ENCODE peak calls at places on chromosomes 11 and 22, in nine cellular contexts. One of them, this sample, is unnamed.

GRCh38 chr11:44326615-44327475 is 16.9 kb upstream of the ALX4 start:
- DNase-seq in OCI-LY7: no peak
- DNase-seq in right lobe of liver: no peak
- DNase-seq in mucosa of descending colon: no peak
- DNase-seq in IMR-90: no peak
- DNase-seq in fibroblast of the aortic adventitia: no peak
- DNase-seq in dorsolateral prefrontal cortex: no peak
- DNase-seq in mammary epithelial cell: no peak
- DNase-seq in cardiac muscle cell: no peak
- DNase-seq in this sample: no peak

GRCh38 chr11:74687237-74688005 is 43.8 kb downstream of the CHRDL2 start:
- DNase-seq in OCI-LY7: no peak
- DNase-seq in right lobe of liver: no peak
- DNase-seq in mucosa of descending colon: peak
- DNase-seq in IMR-90: peak
- DNase-seq in fibroblast of the aortic adventitia: peak
- DNase-seq in dorsolateral prefrontal cortex: no peak
- DNase-seq in mammary epithelial cell: no peak
- DNase-seq in cardiac muscle cell: no peak
- DNase-seq in this sample: no peak

GRCh38 chr11:12674936-12675696 is 895 bp downstream of the TEAD1 start:
- DNase-seq in OCI-LY7: peak
- DNase-seq in right lobe of liver: peak
- DNase-seq in mucosa of descending colon: peak
- DNase-seq in IMR-90: no peak
- DNase-seq in fibroblast of the aortic adventitia: peak
- DNase-seq in dorsolateral prefrontal cortex: peak
- DNase-seq in mammary epithelial cell: no peak
- DNase-seq in cardiac muscle cell: peak
- DNase-seq in this sample: no peak

GRCh38 chr11:64058494-64058893 is 22.8 kb downstream of the FLRT1 start:
- DNase-seq in OCI-LY7: no peak
- DNase-seq in right lobe of liver: no peak
- DNase-seq in mucosa of descending colon: no peak
- DNase-seq in IMR-90: no peak
- DNase-seq in fibroblast of the aortic adventitia: no peak
- DNase-seq in dorsolateral prefrontal cortex: no peak
- DNase-seq in mammary epithelial cell: no peak
- DNase-seq in cardiac muscle cell: no peak
- DNase-seq in this sample: no peak

GRCh38 chr11:6448574-6448973 is 7.8 kb upstream of the HPX start:
- DNase-seq in OCI-LY7: no peak
- DNase-seq in right lobe of liver: no peak
- DNase-seq in mucosa of descending colon: no peak
- DNase-seq in IMR-90: no peak
- DNase-seq in fibroblast of the aortic adventitia: no peak
- DNase-seq in dorsolateral prefrontal cortex: no peak
- DNase-seq in mammary epithelial cell: no peak
- DNase-seq in cardiac muscle cell: no peak
- DNase-seq in this sample: no peak

GRCh38 chr11:126307706-126308105 is 3.8 kb downstream of the DCPS start:
- DNase-seq in OCI-LY7: peak
- DNase-seq in right lobe of liver: no peak
- DNase-seq in mucosa of descending colon: no peak
- DNase-seq in IMR-90: peak
- DNase-seq in fibroblast of the aortic adventitia: peak
- DNase-seq in dorsolateral prefrontal cortex: no peak
- DNase-seq in mammary epithelial cell: peak
- DNase-seq in cardiac muscle cell: peak
- DNase-seq in this sample: peak

GRCh38 chr22:36321797-36322601 is 65.8 kb downstream of the MYH9 start:
- DNase-seq in OCI-LY7: no peak
- DNase-seq in right lobe of liver: no peak
- DNase-seq in mucosa of descending colon: no peak
- DNase-seq in IMR-90: no peak
- DNase-seq in fibroblast of the aortic adventitia: no peak
- DNase-seq in dorsolateral prefrontal cortex: no peak
- DNase-seq in mammary epithelial cell: no peak
- DNase-seq in cardiac muscle cell: no peak
- DNase-seq in this sample: no peak

GRCh38 chr22:43088616-43088978 is 594 bp downstream of the TTLL1 start:
- DNase-seq in OCI-LY7: no peak
- DNase-seq in right lobe of liver: no peak
- DNase-seq in mucosa of descending colon: no peak
- DNase-seq in IMR-90: no peak
- DNase-seq in fibroblast of the aortic adventitia: peak
- DNase-seq in dorsolateral prefrontal cortex: no peak
- DNase-seq in mammary epithelial cell: no peak
- DNase-seq in cardiac muscle cell: no peak
- DNase-seq in this sample: no peak

GRCh38 chr11:62402226-62402625 is 16.6 kb upstream of the SCGB1A1 start:
- DNase-seq in OCI-LY7: no peak
- DNase-seq in right lobe of liver: no peak
- DNase-seq in mucosa of descending colon: no peak
- DNase-seq in IMR-90: no peak
- DNase-seq in fibroblast of the aortic adventitia: peak
- DNase-seq in dorsolateral prefrontal cortex: no peak
- DNase-seq in mammary epithelial cell: no peak
- DNase-seq in cardiac muscle cell: no peak
- DNase-seq in this sample: no peak

GRCh38 chr11:3086114-3086513 is 28.9 kb upstream of the CARS1 start:
- DNase-seq in OCI-LY7: no peak
- DNase-seq in right lobe of liver: no peak
- DNase-seq in mucosa of descending colon: no peak
- DNase-seq in IMR-90: no peak
- DNase-seq in fibroblast of the aortic adventitia: no peak
- DNase-seq in dorsolateral prefrontal cortex: no peak
- DNase-seq in mammary epithelial cell: no peak
- DNase-seq in cardiac muscle cell: no peak
- DNase-seq in this sample: no peak

GRCh38 chr11:70133771-70134170 is 55.7 kb downstream of the ANO1 start:
- DNase-seq in OCI-LY7: no peak
- DNase-seq in right lobe of liver: no peak
- DNase-seq in mucosa of descending colon: no peak
- DNase-seq in IMR-90: no peak
- DNase-seq in fibroblast of the aortic adventitia: no peak
- DNase-seq in dorsolateral prefrontal cortex: no peak
- DNase-seq in mammary epithelial cell: no peak
- DNase-seq in cardiac muscle cell: no peak
- DNase-seq in this sample: no peak

GRCh38 chr11:74634537-74634936 is 42.2 kb downstream of the POLD3 start:
- DNase-seq in OCI-LY7: no peak
- DNase-seq in right lobe of liver: no peak
- DNase-seq in mucosa of descending colon: no peak
- DNase-seq in IMR-90: peak
- DNase-seq in fibroblast of the aortic adventitia: peak
- DNase-seq in dorsolateral prefrontal cortex: no peak
- DNase-seq in mammary epithelial cell: peak
- DNase-seq in cardiac muscle cell: no peak
- DNase-seq in this sample: peak

GRCh38 chr11:27008811-27009535 is 15.1 kb downstream of the FIBIN start:
- DNase-seq in OCI-LY7: no peak
- DNase-seq in right lobe of liver: no peak
- DNase-seq in mucosa of descending colon: no peak
- DNase-seq in IMR-90: no peak
- DNase-seq in fibroblast of the aortic adventitia: no peak
- DNase-seq in dorsolateral prefrontal cortex: no peak
- DNase-seq in mammary epithelial cell: peak
- DNase-seq in cardiac muscle cell: no peak
- DNase-seq in this sample: no peak
- TF ChIP-seq CTCF in OCI-LY7: no peak
- TF ChIP-seq CTCF in right lobe of liver: no peak
- TF ChIP-seq CTCF in mucosa of descending colon: no peak
- TF ChIP-seq CTCF in IMR-90: no peak
- TF ChIP-seq CTCF in fibroblast of the aortic adventitia: no peak
- TF ChIP-seq CTCF in dorsolateral prefrontal cortex: no peak
- TF ChIP-seq CTCF in mammary epithelial cell: no peak
- TF ChIP-seq CTCF in cardiac muscle cell: no peak
- TF ChIP-seq CTCF in this sample: no peak

DNA sequence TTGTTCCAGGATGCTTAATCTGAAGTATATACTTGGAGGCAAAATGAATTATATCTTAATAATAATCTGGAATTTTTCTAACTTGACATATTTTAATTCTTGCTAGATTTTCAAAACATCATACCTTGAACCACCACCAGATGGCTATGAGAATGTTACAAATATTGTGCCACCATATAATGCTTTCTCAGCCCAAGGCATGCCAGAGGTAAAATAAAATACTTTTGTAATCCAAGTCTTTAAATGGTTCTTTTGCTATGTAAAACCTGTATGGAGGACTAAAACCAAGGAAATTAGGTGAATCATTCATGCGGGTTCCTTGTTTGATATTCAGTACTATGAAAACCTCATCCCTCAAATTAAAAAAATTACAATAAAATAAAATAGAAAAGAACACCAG is 14.4 kb downstream of the NAALAD2 start:
- DNase-seq in OCI-LY7: no peak
- DNase-seq in right lobe of liver: no peak
- DNase-seq in mucosa of descending colon: no peak
- DNase-seq in IMR-90: no peak
- DNase-seq in fibroblast of the aortic adventitia: no peak
- DNase-seq in dorsolateral prefrontal cortex: no peak
- DNase-seq in mammary epithelial cell: no peak
- DNase-seq in cardiac muscle cell: no peak
- DNase-seq in this sample: no peak
- TF ChIP-seq CTCF in OCI-LY7: peak
- TF ChIP-seq CTCF in right lobe of liver: no peak
- TF ChIP-seq CTCF in mucosa of descending colon: no peak
- TF ChIP-seq CTCF in IMR-90: peak
- TF ChIP-seq CTCF in fibroblast of the aortic adventitia: peak
- TF ChIP-seq CTCF in dorsolateral prefrontal cortex: no peak
- TF ChIP-seq CTCF in mammary epithelial cell: peak
- TF ChIP-seq CTCF in cardiac muscle cell: peak
- TF ChIP-seq CTCF in this sample: no peak

DNA sequence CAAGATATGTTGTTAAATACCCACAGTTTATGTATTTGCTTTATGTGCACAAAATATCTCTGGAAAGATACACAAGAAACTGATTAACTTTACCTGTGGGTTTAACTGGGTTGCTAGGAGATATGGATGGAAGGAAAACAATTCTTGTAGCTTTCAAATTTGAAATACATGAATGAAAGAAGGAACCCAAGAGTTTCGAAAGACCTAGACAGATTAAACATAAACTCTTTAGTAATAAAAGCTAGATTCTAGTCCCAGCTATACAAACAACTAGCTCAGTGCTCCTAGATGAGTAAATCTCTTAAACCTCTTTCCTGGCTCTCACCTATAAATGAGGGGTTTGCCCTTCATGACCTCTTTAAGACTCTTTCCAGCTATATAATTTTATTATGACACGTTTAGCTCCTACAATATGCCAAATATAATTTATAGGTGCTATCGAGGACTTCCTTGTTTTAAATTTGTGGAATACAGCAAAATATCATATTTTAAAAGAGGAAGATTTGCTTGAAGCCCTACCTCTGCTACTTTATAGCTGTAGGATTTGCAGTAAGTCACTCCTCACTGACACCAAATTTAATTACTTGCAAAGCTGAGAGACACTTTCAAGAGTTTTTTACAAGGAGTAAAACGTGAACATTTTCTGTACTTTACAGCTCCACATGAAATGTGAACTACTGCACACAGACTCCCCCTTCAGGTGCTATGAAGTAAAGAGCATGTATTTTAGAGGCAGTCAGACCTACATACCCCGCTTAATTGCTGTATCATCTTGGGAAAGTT is 50.7 kb downstream of the RRAS2 start:
- DNase-seq in OCI-LY7: peak
- DNase-seq in right lobe of liver: no peak
- DNase-seq in mucosa of descending colon: no peak
- DNase-seq in IMR-90: peak
- DNase-seq in fibroblast of the aortic adventitia: peak
- DNase-seq in dorsolateral prefrontal cortex: no peak
- DNase-seq in mammary epithelial cell: peak
- DNase-seq in cardiac muscle cell: peak
- DNase-seq in this sample: no peak
- TF ChIP-seq CTCF in OCI-LY7: peak
- TF ChIP-seq CTCF in right lobe of liver: peak
- TF ChIP-seq CTCF in mucosa of descending colon: peak
- TF ChIP-seq CTCF in IMR-90: peak
- TF ChIP-seq CTCF in fibroblast of the aortic adventitia: peak
- TF ChIP-seq CTCF in dorsolateral prefrontal cortex: peak
- TF ChIP-seq CTCF in mammary epithelial cell: peak
- TF ChIP-seq CTCF in cardiac muscle cell: peak
- TF ChIP-seq CTCF in this sample: peak

DNA sequence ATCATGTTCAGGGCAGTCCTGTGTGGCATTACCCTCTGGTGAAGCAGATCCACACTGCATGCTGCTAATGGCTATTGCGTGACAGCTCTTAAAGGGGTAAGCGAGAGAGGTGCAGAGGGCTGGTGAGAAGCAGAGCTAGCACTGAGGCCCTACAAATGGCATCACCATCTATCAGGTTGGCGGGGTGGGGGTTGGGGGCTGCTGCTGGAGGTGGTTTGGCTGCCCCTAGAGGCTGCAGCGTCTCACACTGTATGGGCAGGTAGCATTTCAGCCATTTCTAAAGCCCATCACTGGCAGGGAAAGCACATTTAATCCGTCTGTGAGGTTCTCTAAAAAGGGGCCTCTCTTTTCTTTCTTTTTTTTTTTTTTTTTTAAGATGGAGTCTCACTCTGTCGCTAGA is 16.8 kb upstream of the TMA7B start:
- DNase-seq in OCI-LY7: peak
- DNase-seq in right lobe of liver: no peak
- DNase-seq in mucosa of descending colon: no peak
- DNase-seq in IMR-90: no peak
- DNase-seq in fibroblast of the aortic adventitia: no peak
- DNase-seq in dorsolateral prefrontal cortex: no peak
- DNase-seq in mammary epithelial cell: no peak
- DNase-seq in cardiac muscle cell: peak
- DNase-seq in this sample: peak
- TF ChIP-seq CTCF in OCI-LY7: peak
- TF ChIP-seq CTCF in right lobe of liver: no peak
- TF ChIP-seq CTCF in mucosa of descending colon: no peak
- TF ChIP-seq CTCF in IMR-90: no peak
- TF ChIP-seq CTCF in fibroblast of the aortic adventitia: no peak
- TF ChIP-seq CTCF in dorsolateral prefrontal cortex: no peak
- TF ChIP-seq CTCF in mammary epithelial cell: no peak
- TF ChIP-seq CTCF in cardiac muscle cell: no peak
- TF ChIP-seq CTCF in this sample: peak